ENCODE peak calls at places on chromosomes 13 and 19, in nine cellular contexts. U is effector memory CD4-positive, alpha-beta T cell; M is SJCRH30; K is GM23248; W is MM.1S; A is astrocyte; D is heart right ventricle; R is naive thymus-derived CD4-positive, alpha-beta T cell; O is aorta. S is an unnamed sample.
A peak's percentile ranks its signal among the peaks of the same experiment; 100 is the strongest.

GRCh38 chr19:48476176-48476575 is 7.0 kb downstream of the CYTH2 start:
- DNase-seq in D (no peak), M (no peak), R (no peak), K (no peak), U (no peak), W (no peak), O (no peak), A (no peak), S (no peak)

GRCh38 chr19:13181747-13182388 is 31.7 kb downstream of the IER2 start:
- DNase-seq in A (peak; percentile 66), R (no peak), D (peak; percentile 77), K (peak; percentile 67), U (no peak), O (peak; percentile 86), W (no peak), M (peak; percentile 71), S (no peak)

GRCh38 chr19:48735031-48735615 is 5.3 kb downstream of the RASIP1 start:
- DNase-seq in U (no peak), W (no peak), R (no peak), D (no peak), K (peak; percentile 50), M (no peak), A (peak; percentile 14), O (no peak), S (no peak)

GRCh38 chr13:21344662-21345176 is 114.4 kb downstream of the ZDHHC20 start:
- DNase-seq in U (no peak), D (no peak), R (no peak), M (no peak), K (no peak), A (no peak), W (peak; percentile 6), O (no peak), S (no peak)

GRCh38 chr19:2426661-2427322 is 594 bp downstream of the TIMM13 start:
- DNase-seq in M (peak; percentile 59), A (no peak), U (peak; percentile 12), D (peak; percentile 51), O (no peak), W (peak; percentile 66), R (peak; percentile 43), K (peak; percentile 60), S (no peak)

GRCh38 chr19:34041922-34042521 is 130.3 kb upstream of the LSM14A start:
- DNase-seq in O (peak; percentile 88), K (peak; percentile 74), R (peak; percentile 40), M (peak; percentile 55), D (peak; percentile 68), U (peak; percentile 16), A (no peak), W (peak; percentile 37), S (no peak)

GRCh38 chr13:45873491-45874360 is 22.2 kb upstream of the SIAH3 start:
- DNase-seq in M (no peak), A (peak; percentile 36), D (no peak), O (no peak), W (no peak), U (no peak), K (peak; percentile 48), R (no peak), S (no peak)

GRCh38 chr19:18439025-18439909 is 1.3 kb upstream of the ISYNA1 start:
- DNase-seq in O (no peak), K (peak; percentile 53), M (peak; percentile 53), W (no peak), A (peak; percentile 40), R (no peak), U (no peak), D (no peak), S (no peak)

GRCh38 chr19:2867025-2867991 is at the start of gene ZNF556:
- DNase-seq in W (peak; percentile 75), D (no peak), K (peak; percentile 12), O (no peak), M (peak; percentile 99), R (no peak), A (no peak), U (no peak), S (no peak)

GRCh38 chr19:2252481-2253105 is 3.5 kb downstream of the AMH start:
- DNase-seq in R (no peak), O (no peak), U (no peak), D (no peak), W (no peak), M (no peak), K (no peak), A (no peak), S (no peak)

GRCh38 chr19:19160489-19161035 is 9.5 kb downstream of the MEF2B start:
- DNase-seq in A (no peak), W (no peak), D (no peak), K (no peak), M (no peak), U (no peak), O (no peak), R (no peak), S (no peak)

DNA sequence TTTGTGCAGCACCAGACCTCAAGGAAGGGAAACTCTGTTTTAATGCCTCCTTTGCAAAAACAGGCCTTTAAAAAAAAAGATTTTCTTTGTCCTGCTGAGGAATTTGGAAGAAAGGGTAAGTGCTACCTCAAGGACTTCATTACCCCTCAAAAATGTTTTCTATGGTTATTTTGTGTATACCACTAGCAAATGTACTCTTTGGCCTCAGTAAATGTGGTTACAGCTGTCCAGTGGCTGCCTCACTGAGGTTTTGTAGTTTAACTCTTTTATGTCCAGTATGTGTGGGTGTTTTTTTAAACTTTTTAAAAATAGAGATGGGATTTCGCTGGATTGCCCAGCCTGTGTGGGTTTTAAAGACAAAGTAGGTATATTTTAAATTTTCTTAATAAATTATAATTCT is 42.2 kb upstream of the TSC22D1 start:
- DNase-seq in D (no peak), A (peak; percentile 82), K (no peak), U (no peak), M (peak; percentile 39), W (no peak), O (no peak), R (no peak), S (no peak)
- H3K27ac ChIP-seq in D (no peak overlapping the region), A (no peak overlapping the region), K (no peak overlapping the region), U (no peak overlapping the region), M (no peak overlapping the region), W (no peak overlapping the region), O (no peak overlapping the region), R (no peak overlapping the region), S (no peak overlapping the region)

DNA sequence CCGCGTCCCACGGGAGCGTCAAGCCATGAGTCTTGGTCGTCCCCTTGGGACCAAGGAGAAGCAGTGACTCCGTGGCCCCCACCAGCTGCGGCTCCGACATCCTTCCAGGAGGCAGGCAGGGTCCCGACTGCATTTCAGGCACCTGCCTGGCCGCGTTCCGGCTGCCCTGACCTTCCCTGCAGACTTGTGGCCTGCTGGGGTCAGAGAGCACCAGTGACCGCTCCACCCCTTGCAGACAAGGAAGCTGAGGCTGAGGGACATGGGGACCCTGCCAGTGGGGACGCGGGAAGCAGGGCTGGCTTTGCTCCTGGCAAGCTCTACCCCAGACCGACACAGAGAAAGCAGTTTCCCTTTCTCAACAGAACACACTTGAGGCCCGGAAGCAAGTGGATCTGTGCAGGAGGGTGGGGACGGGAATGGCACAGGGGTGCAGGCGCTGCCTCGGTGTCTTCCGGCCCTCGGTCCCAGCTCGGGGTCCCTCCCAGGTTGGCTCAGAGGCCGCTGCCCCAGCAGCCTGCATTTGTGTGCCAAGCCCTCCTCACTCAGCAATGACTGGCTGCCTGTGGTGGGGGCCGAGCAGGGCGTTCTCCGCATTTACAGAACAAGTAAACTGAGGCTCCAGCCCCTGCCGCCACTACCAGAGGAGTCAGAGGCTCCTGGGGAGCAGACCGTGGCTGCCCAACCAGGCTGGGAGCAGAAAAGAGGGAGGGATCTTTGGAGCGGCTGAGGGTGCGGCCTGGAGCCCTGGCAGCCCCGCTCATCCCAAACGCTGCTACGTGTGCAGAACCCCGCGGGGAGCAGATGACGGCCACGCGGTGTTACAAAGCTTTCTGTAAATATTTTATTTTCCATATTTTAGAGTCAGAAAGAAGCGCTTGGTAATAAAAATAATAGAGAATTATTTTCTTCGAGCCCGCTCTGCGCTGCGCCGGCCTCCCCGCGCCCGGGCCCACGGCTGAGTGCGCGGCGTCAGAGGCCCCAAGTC is 43.9 kb downstream of the GAS6 start:
- DNase-seq in D (no peak), W (no peak), O (peak; percentile 77), U (no peak), K (peak; percentile 75), M (no peak), A (no peak), R (no peak), S (no peak)
- H3K4me1 ChIP-seq in D (peaks cover 60% of the 10 kb centered on the region), W (peaks cover 4% of the 10 kb centered on the region), O (no peaks in the 10 kb centered on the region), U (no peaks in the 10 kb centered on the region), K (peaks cover 33% of the 10 kb centered on the region), M (peaks cover 14% of the 10 kb centered on the region), A (peaks cover 35% of the 10 kb centered on the region), R (peaks cover 11% of the 10 kb centered on the region), S (peaks cover 84% of the 10 kb centered on the region)

GRCh38 chr19:56131651-56132050 is 9.4 kb upstream of the ZNF444 start:
- DNase-seq in W (no peak), A (no peak), K (no peak), R (no peak), U (no peak), D (no peak), O (no peak), M (no peak), S (no peak)
- H3K27ac ChIP-seq in W (no peak overlapping the region), A (no peak overlapping the region), K (no peak overlapping the region), R (no peak overlapping the region), U (no peak overlapping the region), D (no peak overlapping the region), O (no peak overlapping the region), M (no peak overlapping the region), S (peak overlapping the region; percentile 70)

DNA sequence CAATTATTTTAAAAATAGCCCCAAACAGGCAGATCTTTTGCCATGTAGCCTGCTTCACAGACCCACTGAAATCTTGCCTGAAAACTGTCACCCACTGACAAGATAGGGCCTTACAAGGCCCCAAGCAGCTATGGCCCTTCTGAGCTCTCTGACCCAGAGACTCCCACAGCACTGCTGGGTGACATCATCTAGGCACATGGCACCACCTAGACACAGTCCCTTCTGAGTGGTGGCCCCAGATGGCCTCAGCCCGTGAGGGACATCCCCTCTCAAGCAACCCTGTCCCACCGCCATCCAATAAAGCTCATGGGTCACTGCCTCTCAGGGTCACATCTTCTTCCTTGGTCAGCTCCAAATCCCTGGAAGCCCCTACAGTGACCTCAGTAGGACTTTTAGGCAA is 65.0 kb upstream of the DOCK9 start:
- DNase-seq in U (no peak), D (no peak), M (no peak), W (no peak), K (no peak), O (no peak), R (no peak), A (no peak), S (no peak)
- H3K4me1 ChIP-seq in U (peaks cover 68% of the 10 kb centered on the region), D (peaks cover 16% of the 10 kb centered on the region), M (no peaks in the 10 kb centered on the region), W (no peaks in the 10 kb centered on the region), K (no peaks in the 10 kb centered on the region), O (no peaks in the 10 kb centered on the region), R (peaks cover 61% of the 10 kb centered on the region), A (peaks cover 18% of the 10 kb centered on the region), S (peaks cover 87% of the 10 kb centered on the region)

GRCh38 chr19:863305-863620 is 3.8 kb downstream of the CFD start:
- DNase-seq in K (no peak), A (no peak), O (no peak), D (no peak), U (no peak), R (no peak), W (no peak), M (no peak), S (no peak)
- H3K27ac ChIP-seq in K (no peak overlapping the region), A (no peak overlapping the region), O (no peak overlapping the region), D (no peak overlapping the region), U (no peak overlapping the region), R (no peak overlapping the region), W (no peak overlapping the region), M (no peak overlapping the region), S (no peak overlapping the region)